ENCODE peak calls at places on chromosomes 6 and 20, in nine cellular contexts. S is fibroblast of pulmonary artery, B is NCI-H524 treated with DMSO at 0.1 percent for 48 hours, V is cerebellar cortex, T is endodermal cell, G is A172, U is ELF-1, N is neuronal stem cell, D is T-cell. H is an unnamed sample.

GRCh38 chr6:67663105-67663895 is 971.8 kb upstream of the ADGRB3 start:
- DNase-seq in S (no peak), T (no peak), N (no peak), U (no peak), V (no peak), B (no peak), D (no peak), G (no peak), H (no peak)

GRCh38 chr6:4853349-4853748 is 77.1 kb downstream of the CDYL start:
- DNase-seq in B (no peak), T (no peak), N (no peak), D (no peak), G (no peak), U (no peak), V (no peak), S (no peak), H (no peak)

GRCh38 chr6:14804444-14805210 is 441.2 kb upstream of the JARID2 start:
- DNase-seq in D (no peak), N (no peak), G (peak), U (no peak), B (no peak), T (no peak), V (peak), S (peak), H (peak)

GRCh38 chr6:156017838-156018237 is 562.2 kb upstream of the NOX3 start:
- DNase-seq in G (peak), V (no peak), B (no peak), T (no peak), D (no peak), S (peak), U (no peak), N (no peak), H (peak)

GRCh38 chr20:15012551-15012950 is 675.1 kb upstream of the FLRT3 start:
- DNase-seq in T (no peak), G (no peak), D (no peak), V (no peak), N (peak), U (no peak), S (no peak), B (no peak), H (no peak)

GRCh38 chr6:20341564-20341963 is 60.1 kb upstream of the E2F3 start:
- DNase-seq in N (no peak), U (no peak), S (no peak), T (no peak), D (no peak), G (no peak), V (no peak), B (no peak), H (no peak)

GRCh38 chr6:158409451-158409850 is 97.2 kb downstream of the TULP4 start:
- DNase-seq in N (no peak), B (no peak), U (no peak), D (no peak), G (peak), S (peak), T (no peak), V (peak), H (no peak)

GRCh38 chr20:48727226-48727625 is 100.6 kb downstream of the PREX1 start:
- DNase-seq in V (no peak), S (no peak), N (no peak), G (no peak), B (no peak), D (no peak), T (no peak), U (no peak), H (no peak)

GRCh38 chr6:95231416-95231815 is 345.9 kb upstream of the MANEA start:
- DNase-seq in N (no peak), S (no peak), T (no peak), V (no peak), D (no peak), U (no peak), G (no peak), B (no peak), H (no peak)

GRCh38 chr6:13916230-13916944 is 8.4 kb upstream of the RNF182 start:
- DNase-seq in B (no peak), S (peak), G (peak), N (no peak), T (no peak), U (no peak), V (peak), D (no peak), H (peak)

GRCh38 chr6:169132361-169132895 is 121.2 kb downstream of the THBS2 start:
- DNase-seq in T (no peak), B (no peak), G (no peak), N (no peak), S (no peak), U (no peak), D (no peak), V (no peak), H (no peak)

GRCh38 chr6:125197795-125198269 is 44.3 kb downstream of the TPD52L1 start:
- DNase-seq in T (peak), B (no peak), S (peak), N (no peak), G (peak), V (peak), U (peak), D (no peak), H (peak)

GRCh38 chr6:2967936-2968335 is 3.4 kb downstream of the SERPINB6 start:
- DNase-seq in U (no peak), B (no peak), V (no peak), D (no peak), S (no peak), G (no peak), T (no peak), N (no peak), H (no peak)

GRCh38 chr6:31510007-31510406 is 12.1 kb downstream of the MICB start:
- DNase-seq in G (peak), U (no peak), S (no peak), V (no peak), T (no peak), N (no peak), B (no peak), D (no peak), H (no peak)